ENCODE peak calls at places on chromosomes 1 and 21, in four cellular contexts. W, V, E and T are unnamed samples.

GRCh38 chr1:8343464-8344001 is 25.6 kb downstream of the SLC45A1 start:
- DNase-seq in W (peak), V (peak), E (no peak), T (no peak)

GRCh38 chr1:117162806-117163205 is 41.3 kb upstream of the TRIM45 start:
- DNase-seq in W (no peak), V (no peak), E (no peak), T (no peak)

GRCh38 chr1:224683981-224684380 is 67.9 kb downstream of the CNIH3 start:
- DNase-seq in W (no peak), V (no peak), E (no peak), T (no peak)

GRCh38 chr1:96072021-96072420 is 649.6 kb upstream of the PTBP2 start:
- DNase-seq in W (no peak), V (no peak), E (no peak), T (no peak)

GRCh38 chr1:46772571-46772970 is 26.3 kb upstream of the CYP4B1 start:
- DNase-seq in W (no peak), V (no peak), E (no peak), T (no peak)

GRCh38 chr1:196698993-196699392 is 47.1 kb downstream of the CFH start:
- DNase-seq in W (no peak), V (no peak), E (no peak), T (no peak)

GRCh38 chr1:110057963-110058518 is 12.4 kb downstream of the ALX3 start:
- DNase-seq in W (no peak), V (no peak), E (no peak), T (peak)

GRCh38 chr1:19517017-19517416 is 31.7 kb upstream of the CAPZB start:
- DNase-seq in W (no peak), V (no peak), E (no peak), T (no peak)

GRCh38 chr21:45790427-45790826 is 146.9 kb downstream of the PCBP3 start:
- DNase-seq in W (no peak), V (no peak), E (no peak), T (no peak)

GRCh38 chr1:203325418-203326091 is 20.2 kb downstream of the BTG2 start:
- DNase-seq in W (no peak), V (no peak), E (no peak), T (no peak)

GRCh38 chr1:203327684-203328457 is 22.6 kb downstream of the BTG2 start:
- DNase-seq in W (peak), V (peak), E (no peak), T (peak)

GRCh38 chr1:203331224-203331623 is 19.7 kb downstream of the FMOD start:
- DNase-seq in W (no peak), V (no peak), E (no peak), T (no peak)

GRCh38 chr1:203326830-203327683 is 21.7 kb downstream of the BTG2 start:
- DNase-seq in W (peak), V (peak), E (peak), T (peak)

DNA sequence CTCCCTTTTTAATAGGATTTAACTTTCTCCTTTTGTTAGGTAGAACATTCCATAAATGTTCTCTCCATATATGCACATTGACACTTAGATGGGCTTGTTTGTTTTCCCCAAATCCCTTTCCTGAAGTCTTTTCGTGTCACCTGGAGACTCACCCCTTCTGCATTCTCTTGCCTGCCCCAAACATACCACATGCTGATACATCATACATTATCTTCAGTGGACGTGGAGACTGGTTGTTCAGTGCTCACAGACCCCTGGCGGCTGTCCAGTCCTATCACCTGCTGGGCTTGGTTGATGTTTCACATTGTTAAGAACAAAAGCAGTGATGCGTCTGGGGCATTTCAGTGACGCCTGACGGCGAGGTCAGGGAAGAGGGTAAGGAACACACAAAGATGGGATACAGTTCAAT is 22.2 kb downstream of the FMOD start:
- DNase-seq in W (no peak), V (no peak), E (no peak), T (peak)
- TF ChIP-seq CEBPB in W (no peak), V (no peak), E (no peak), T (no peak)

GRCh38 chr1:154751690-154752089 is 118.4 kb downstream of the KCNN3 start:
- DNase-seq in W (no peak), V (no peak), E (no peak), T (no peak)
- TF ChIP-seq CEBPB in W (no peak), V (no peak), E (no peak), T (no peak)

GRCh38 chr1:204051258-204051657 is 21.7 kb upstream of the SOX13 start:
- DNase-seq in W (no peak), V (no peak), E (no peak), T (no peak)

GRCh38 chr1:204046346-204046745 is 26.6 kb upstream of the SOX13 start:
- DNase-seq in W (no peak), V (no peak), E (no peak), T (no peak)

DNA sequence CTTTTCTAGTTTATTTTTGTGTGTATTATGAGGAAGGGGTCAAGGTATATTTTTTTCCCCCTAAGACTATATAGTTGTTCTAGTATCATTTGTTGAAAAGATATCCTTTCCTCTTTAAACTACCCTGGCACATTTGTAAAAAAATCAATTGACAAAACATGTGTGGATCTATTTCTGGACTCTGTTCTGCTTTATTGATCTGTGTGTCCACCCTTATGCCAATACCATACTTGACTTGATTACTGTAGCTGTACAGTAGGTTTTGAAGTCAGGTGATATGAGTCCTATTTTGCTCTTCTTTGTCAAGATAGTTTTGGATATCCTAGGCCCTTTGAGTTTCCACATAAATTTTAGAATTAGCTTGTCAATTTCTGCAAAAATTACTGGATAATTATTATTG is 21.2 kb upstream of the SOX13 start:
- DNase-seq in W (no peak), V (no peak), E (no peak), T (no peak)
- TF ChIP-seq CEBPB in W (no peak), V (no peak), E (no peak), T (no peak)

DNA sequence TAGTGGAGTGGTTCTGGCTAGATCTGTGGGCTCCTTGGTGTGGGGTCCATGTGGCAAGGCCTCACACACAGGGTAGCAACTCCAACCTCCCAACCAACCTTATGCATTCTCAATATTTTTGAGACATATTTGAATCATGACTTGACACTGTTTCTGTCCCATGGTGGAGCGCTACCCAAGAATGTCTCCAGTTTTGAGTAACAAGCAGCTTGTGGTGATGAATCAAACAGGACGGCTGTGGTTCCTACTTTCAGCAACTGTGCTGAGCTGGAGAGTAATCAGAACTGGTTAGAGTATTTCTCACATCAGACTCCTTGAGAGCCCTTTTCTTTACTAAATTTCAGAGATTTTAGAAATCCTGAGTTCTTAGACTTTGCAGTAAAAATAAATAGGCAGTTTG is 3.1 kb downstream of the LCE3D start:
- DNase-seq in W (no peak), V (no peak), E (peak), T (no peak)
- TF ChIP-seq CEBPB in W (no peak), V (no peak), E (no peak), T (no peak)

GRCh38 chr1:203276408-203276807 is 28.9 kb upstream of the BTG2 start:
- DNase-seq in W (no peak), V (no peak), E (no peak), T (no peak)

GRCh38 chr1:203280061-203280460 is 25.3 kb upstream of the BTG2 start:
- DNase-seq in W (no peak), V (no peak), E (no peak), T (no peak)

GRCh38 chr1:203278885-203279406 is 26.4 kb upstream of the BTG2 start:
- DNase-seq in W (no peak), V (no peak), E (no peak), T (no peak)

GRCh38 chr1:203276916-203277535 is 28.3 kb upstream of the BTG2 start:
- DNase-seq in W (no peak), V (no peak), E (no peak), T (no peak)

GRCh38 chr1:203278087-203278884 is 27.0 kb upstream of the BTG2 start:
- DNase-seq in W (no peak), V (peak), E (no peak), T (peak)
- TF ChIP-seq CEBPB in W (no peak), V (no peak), E (no peak), T (no peak)

GRCh38 chr1:217313096-217313495 is 317.8 kb downstream of the GPATCH2 start:
- DNase-seq in W (no peak), V (no peak), E (no peak), T (no peak)
- TF ChIP-seq CEBPB in W (no peak), V (no peak), E (no peak), T (no peak)

GRCh38 chr21:16078382-16078781 is 348.6 kb downstream of the USP25 start:
- DNase-seq in W (no peak), V (no peak), E (no peak), T (no peak)
- TF ChIP-seq CEBPB in W (no peak), V (no peak), E (no peak), T (no peak)